ENCODE peak calls at places on chromosomes 3 and 15, in four cellular contexts. One of them, this sample, is unnamed. For H3K4me1, the result is how much of the 10 kb centered on the place peaks cover.

GRCh38 chr15:99452728-99453643 is 112.8 kb upstream of the MEF2A start:
- DNase-seq in esophagus muscularis mucosa: peak
- DNase-seq in sigmoid colon: peak
- DNase-seq in stomach: peak
- DNase-seq in this sample: peak

GRCh38 chr3:139202226-139202958 is 141.4 kb upstream of the MRPS22 start:
- DNase-seq in esophagus muscularis mucosa: peak
- DNase-seq in sigmoid colon: no peak
- DNase-seq in stomach: no peak
- DNase-seq in this sample: peak

GRCh38 chr3:55341502-55342031 is 145.5 kb downstream of the WNT5A start:
- DNase-seq in esophagus muscularis mucosa: no peak
- DNase-seq in sigmoid colon: no peak
- DNase-seq in stomach: no peak
- DNase-seq in this sample: no peak

GRCh38 chr3:69761896-69762789 is 22.9 kb downstream of the MITF start:
- DNase-seq in esophagus muscularis mucosa: peak
- DNase-seq in sigmoid colon: no peak
- DNase-seq in stomach: no peak
- DNase-seq in this sample: no peak

GRCh38 chr3:112519424-112520001 is 20.2 kb upstream of the BTLA start:
- DNase-seq in esophagus muscularis mucosa: no peak
- DNase-seq in sigmoid colon: no peak
- DNase-seq in stomach: no peak
- DNase-seq in this sample: peak

GRCh38 chr15:75237316-75237982 is 20.7 kb upstream of the GOLGA6C start:
- DNase-seq in esophagus muscularis mucosa: no peak
- DNase-seq in sigmoid colon: peak
- DNase-seq in stomach: no peak
- DNase-seq in this sample: no peak

GRCh38 chr3:159455741-159456181 is 532.9 kb upstream of the IL12A start:
- DNase-seq in esophagus muscularis mucosa: peak
- DNase-seq in sigmoid colon: no peak
- DNase-seq in stomach: no peak
- DNase-seq in this sample: no peak

GRCh38 chr15:64720188-64720587 is 55.2 kb downstream of the RBPMS2 start:
- DNase-seq in esophagus muscularis mucosa: no peak
- DNase-seq in sigmoid colon: no peak
- DNase-seq in stomach: no peak
- DNase-seq in this sample: no peak

GRCh38 chr3:69090021-69090420 is 5.3 kb downstream of the ARL6IP5 start:
- DNase-seq in esophagus muscularis mucosa: no peak
- DNase-seq in sigmoid colon: no peak
- DNase-seq in stomach: no peak
- DNase-seq in this sample: no peak

GRCh38 chr15:25186906-25187645 is 232.3 kb downstream of the SNRPN start:
- DNase-seq in esophagus muscularis mucosa: no peak
- DNase-seq in sigmoid colon: no peak
- DNase-seq in stomach: no peak
- DNase-seq in this sample: no peak

GRCh38 chr3:154235330-154235729 is 89.0 kb downstream of the DHX36 start:
- DNase-seq in esophagus muscularis mucosa: no peak
- DNase-seq in sigmoid colon: no peak
- DNase-seq in stomach: no peak
- DNase-seq in this sample: no peak

GRCh38 chr3:179272385-179272784 is 21.5 kb upstream of the KCNMB3 start:
- DNase-seq in esophagus muscularis mucosa: no peak
- DNase-seq in sigmoid colon: no peak
- DNase-seq in stomach: no peak
- DNase-seq in this sample: no peak

GRCh38 chr15:93770788-93771187 is 460.6 kb upstream of the MCTP2 start:
- DNase-seq in esophagus muscularis mucosa: no peak
- DNase-seq in sigmoid colon: no peak
- DNase-seq in stomach: no peak
- DNase-seq in this sample: no peak

GRCh38 chr3:84967767-84968581 is 9.2 kb downstream of the CADM2 start:
- DNase-seq in esophagus muscularis mucosa: no peak
- DNase-seq in sigmoid colon: no peak
- DNase-seq in stomach: no peak
- DNase-seq in this sample: no peak

GRCh38 chr3:172096881-172097420 is 57.6 kb downstream of the FNDC3B start:
- DNase-seq in esophagus muscularis mucosa: no peak
- DNase-seq in sigmoid colon: no peak
- DNase-seq in stomach: peak
- DNase-seq in this sample: no peak

GRCh38 chr3:10328460-10329071 is 7.7 kb upstream of the SEC13 start:
- DNase-seq in esophagus muscularis mucosa: no peak
- DNase-seq in sigmoid colon: no peak
- DNase-seq in stomach: no peak
- DNase-seq in this sample: no peak

GRCh38 chr3:123068227-123069020 is 1.6 kb downstream of the PDIA5 start:
- DNase-seq in esophagus muscularis mucosa: no peak
- DNase-seq in sigmoid colon: no peak
- DNase-seq in stomach: peak
- DNase-seq in this sample: no peak

GRCh38 chr3:123069021-123069381 is 2.2 kb downstream of the PDIA5 start:
- DNase-seq in esophagus muscularis mucosa: no peak
- DNase-seq in sigmoid colon: no peak
- DNase-seq in stomach: peak
- DNase-seq in this sample: no peak

GRCh38 chr3:123067689-123068226 is 933 bp downstream of the PDIA5 start:
- DNase-seq in esophagus muscularis mucosa: no peak
- DNase-seq in sigmoid colon: no peak
- DNase-seq in stomach: no peak
- DNase-seq in this sample: no peak

GRCh38 chr3:123066599-123066895 is 278 bp upstream of the PDIA5 start:
- DNase-seq in esophagus muscularis mucosa: no peak
- DNase-seq in sigmoid colon: no peak
- DNase-seq in stomach: no peak
- DNase-seq in this sample: no peak

GRCh38 chr3:123066896-123067688 is at the start of gene PDIA5:
- DNase-seq in esophagus muscularis mucosa: peak
- DNase-seq in sigmoid colon: peak
- DNase-seq in stomach: peak
- DNase-seq in this sample: peak
- TF ChIP-seq POLR2A in esophagus muscularis mucosa: peak
- TF ChIP-seq POLR2A in sigmoid colon: peak
- TF ChIP-seq POLR2A in stomach: no peak
- TF ChIP-seq POLR2A in this sample: peak

GRCh38 chr3:119405315-119405714 is 58.1 kb downstream of the TMEM39A start:
- DNase-seq in esophagus muscularis mucosa: peak
- DNase-seq in sigmoid colon: no peak
- DNase-seq in stomach: no peak
- DNase-seq in this sample: no peak
- H3K4me1 ChIP-seq in esophagus muscularis mucosa: under half
- H3K4me1 ChIP-seq in sigmoid colon: under half
- H3K4me1 ChIP-seq in stomach: under half
- H3K4me1 ChIP-seq in this sample: under half

GRCh38 chr3:193656878-193657282 is 63.9 kb downstream of the OPA1 start:
- DNase-seq in esophagus muscularis mucosa: no peak
- DNase-seq in sigmoid colon: no peak
- DNase-seq in stomach: no peak
- DNase-seq in this sample: no peak
- TF ChIP-seq EP300 in esophagus muscularis mucosa: no peak
- TF ChIP-seq EP300 in sigmoid colon: no peak
- TF ChIP-seq EP300 in stomach: no peak
- TF ChIP-seq EP300 in this sample: no peak

GRCh38 chr15:80155001-80155377 is 2.2 kb downstream of the FAH start:
- DNase-seq in esophagus muscularis mucosa: no peak
- DNase-seq in sigmoid colon: no peak
- DNase-seq in stomach: no peak
- DNase-seq in this sample: no peak
- TF ChIP-seq POLR2A in esophagus muscularis mucosa: no peak
- TF ChIP-seq POLR2A in sigmoid colon: no peak
- TF ChIP-seq POLR2A in stomach: no peak
- TF ChIP-seq POLR2A in this sample: no peak

GRCh38 chr15:71940004-71940588 is 129.7 kb downstream of the NR2E3 start:
- DNase-seq in esophagus muscularis mucosa: no peak
- DNase-seq in sigmoid colon: no peak
- DNase-seq in stomach: no peak
- DNase-seq in this sample: no peak

DNA sequence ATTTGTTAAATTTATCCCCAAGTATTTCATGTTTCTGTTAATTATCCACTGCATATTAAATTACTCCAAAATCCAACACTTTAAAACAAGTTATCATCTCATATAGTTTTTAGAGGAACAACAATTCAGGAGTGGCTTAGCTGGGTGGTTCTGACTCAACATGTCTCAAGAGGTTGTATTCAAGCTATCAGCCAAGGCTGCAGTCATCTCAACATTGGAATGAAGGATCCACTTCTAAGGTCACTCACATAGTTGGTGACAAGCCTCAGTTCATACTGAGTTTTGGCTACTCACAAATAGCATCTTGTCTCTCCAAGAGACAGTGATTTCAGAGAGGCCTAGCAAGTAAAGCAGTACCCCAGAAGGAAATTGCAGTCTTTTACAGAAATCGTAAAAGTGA is 134.7 kb downstream of the NR2E3 start:
- DNase-seq in esophagus muscularis mucosa: no peak
- DNase-seq in sigmoid colon: no peak
- DNase-seq in stomach: no peak
- DNase-seq in this sample: no peak
- H3K4me1 ChIP-seq in esophagus muscularis mucosa: under half
- H3K4me1 ChIP-seq in sigmoid colon: under half
- H3K4me1 ChIP-seq in stomach: under half
- H3K4me1 ChIP-seq in this sample: under half

DNA sequence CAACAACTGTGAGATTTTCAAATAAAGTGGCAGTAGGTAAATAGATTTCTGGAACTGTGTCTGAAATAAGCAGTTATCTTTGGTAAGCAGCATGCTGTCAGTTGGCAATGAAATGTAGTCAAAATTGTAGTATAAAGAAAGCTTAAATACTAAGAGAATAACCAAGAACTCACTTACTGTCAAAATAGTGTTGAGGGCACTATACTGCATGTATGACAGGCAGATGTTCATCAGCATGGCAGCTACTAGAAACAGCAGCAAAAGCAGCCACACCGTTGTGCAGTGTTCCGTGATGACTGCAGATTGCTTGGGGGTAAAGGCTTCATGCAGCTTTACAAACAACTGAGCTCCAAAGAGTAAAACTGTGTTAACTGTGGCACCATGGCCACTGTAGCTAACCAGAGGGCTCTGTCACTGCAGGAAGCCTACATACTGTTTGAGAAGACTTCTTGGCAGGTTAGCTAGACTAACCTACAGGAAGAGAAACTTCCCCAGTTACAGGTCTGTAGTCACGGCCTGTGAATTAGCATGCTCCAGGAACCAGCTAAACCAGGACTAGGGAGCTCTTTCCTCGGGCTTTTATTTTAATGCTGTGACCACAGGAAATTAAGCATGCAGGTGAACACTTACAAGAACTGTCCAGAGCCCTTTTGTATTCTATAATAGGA is 459.7 kb downstream of the TBL1XR1 start:
- DNase-seq in esophagus muscularis mucosa: no peak
- DNase-seq in sigmoid colon: no peak
- DNase-seq in stomach: no peak
- DNase-seq in this sample: no peak
- TF ChIP-seq EP300 in esophagus muscularis mucosa: no peak
- TF ChIP-seq EP300 in sigmoid colon: no peak
- TF ChIP-seq EP300 in stomach: no peak
- TF ChIP-seq EP300 in this sample: no peak

This sample was measured in transverse colon.